ENCODE peak calls at places on chromosomes 11 and 22, in five cellular contexts. One of them, this sample, is unnamed.

GRCh38 chr11:44927174-44927661 is 23.5 kb downstream of the TP53I11 start:
- DNase-seq in fibroblast of mammary gland: peak
- DNase-seq in ACHN: peak
- DNase-seq in H9: peak
- DNase-seq in NCI-H2081: peak
- DNase-seq in this sample: peak

GRCh38 chr11:61065955-61066638 is 36.2 kb upstream of the CD5 start:
- DNase-seq in fibroblast of mammary gland: no peak
- DNase-seq in ACHN: no peak
- DNase-seq in H9: peak
- DNase-seq in NCI-H2081: no peak
- DNase-seq in this sample: no peak

GRCh38 chr11:67284811-67285540 is 4.1 kb upstream of the ANKRD13D start:
- DNase-seq in fibroblast of mammary gland: no peak
- DNase-seq in ACHN: no peak
- DNase-seq in H9: no peak
- DNase-seq in NCI-H2081: no peak
- DNase-seq in this sample: no peak

GRCh38 chr11:128547946-128548654 is 39.3 kb downstream of the ETS1 start:
- DNase-seq in fibroblast of mammary gland: no peak
- DNase-seq in ACHN: no peak
- DNase-seq in H9: no peak
- DNase-seq in NCI-H2081: no peak
- DNase-seq in this sample: no peak

GRCh38 chr11:12179019-12179418 is 68.6 kb downstream of the MICAL2 start:
- DNase-seq in fibroblast of mammary gland: no peak
- DNase-seq in ACHN: peak
- DNase-seq in H9: no peak
- DNase-seq in NCI-H2081: no peak
- DNase-seq in this sample: no peak

GRCh38 chr11:123381817-123382554 is 48.1 kb upstream of the GRAMD1B start:
- DNase-seq in fibroblast of mammary gland: no peak
- DNase-seq in ACHN: no peak
- DNase-seq in H9: no peak
- DNase-seq in NCI-H2081: no peak
- DNase-seq in this sample: no peak

GRCh38 chr11:109794501-109794900 is 298.7 kb upstream of the ZC3H12C start:
- DNase-seq in fibroblast of mammary gland: peak
- DNase-seq in ACHN: no peak
- DNase-seq in H9: no peak
- DNase-seq in NCI-H2081: no peak
- DNase-seq in this sample: no peak

GRCh38 chr22:42357221-42357620 is 75.0 kb downstream of the NFAM1 start:
- DNase-seq in fibroblast of mammary gland: no peak
- DNase-seq in ACHN: no peak
- DNase-seq in H9: no peak
- DNase-seq in NCI-H2081: no peak
- DNase-seq in this sample: no peak

GRCh38 chr22:30561402-30562154 is 12.9 kb downstream of the GAL3ST1 start:
- DNase-seq in fibroblast of mammary gland: no peak
- DNase-seq in ACHN: peak
- DNase-seq in H9: peak
- DNase-seq in NCI-H2081: no peak
- DNase-seq in this sample: no peak

GRCh38 chr11:19025799-19026406 is 34.6 kb downstream of the MRGPRX2 start:
- DNase-seq in fibroblast of mammary gland: peak
- DNase-seq in ACHN: no peak
- DNase-seq in H9: no peak
- DNase-seq in NCI-H2081: no peak
- DNase-seq in this sample: no peak

GRCh38 chr22:21446128-21446826 is 20.9 kb upstream of the TMEM191C start:
- DNase-seq in fibroblast of mammary gland: no peak
- DNase-seq in ACHN: no peak
- DNase-seq in H9: peak
- DNase-seq in NCI-H2081: no peak
- DNase-seq in this sample: no peak

GRCh38 chr11:45665206-45665932 is at the start of gene CHST1:
- DNase-seq in fibroblast of mammary gland: no peak
- DNase-seq in ACHN: peak
- DNase-seq in H9: peak
- DNase-seq in NCI-H2081: no peak
- DNase-seq in this sample: peak

GRCh38 chr11:102144357-102145342 is 34.4 kb downstream of the YAP1 start:
- DNase-seq in fibroblast of mammary gland: peak
- DNase-seq in ACHN: no peak
- DNase-seq in H9: no peak
- DNase-seq in NCI-H2081: no peak
- DNase-seq in this sample: no peak

GRCh38 chr11:1998290-1998689 is 648 bp upstream of the H19 start:
- DNase-seq in fibroblast of mammary gland: no peak
- DNase-seq in ACHN: no peak
- DNase-seq in H9: no peak
- DNase-seq in NCI-H2081: no peak
- DNase-seq in this sample: no peak

GRCh38 chr22:44311104-44311854 is 1.5 kb downstream of the SHISAL1 start:
- DNase-seq in fibroblast of mammary gland: no peak
- DNase-seq in ACHN: no peak
- DNase-seq in H9: no peak
- DNase-seq in NCI-H2081: no peak
- DNase-seq in this sample: no peak

GRCh38 chr11:66670816-66671215 is 6.9 kb downstream of the RBM4B start:
- DNase-seq in fibroblast of mammary gland: no peak
- DNase-seq in ACHN: no peak
- DNase-seq in H9: no peak
- DNase-seq in NCI-H2081: no peak
- DNase-seq in this sample: no peak

GRCh38 chr11:121451178-121451981 is 734 bp upstream of the SORL1 start:
- DNase-seq in fibroblast of mammary gland: no peak
- DNase-seq in ACHN: no peak
- DNase-seq in H9: no peak
- DNase-seq in NCI-H2081: no peak
- DNase-seq in this sample: no peak

GRCh38 chr11:122180435-122180834 is 64.4 kb upstream of the BLID start:
- DNase-seq in fibroblast of mammary gland: peak
- DNase-seq in ACHN: peak
- DNase-seq in H9: no peak
- DNase-seq in NCI-H2081: no peak
- DNase-seq in this sample: no peak

GRCh38 chr11:134578807-134579708 is 167.0 kb upstream of the B3GAT1 start:
- DNase-seq in fibroblast of mammary gland: no peak
- DNase-seq in ACHN: no peak
- DNase-seq in H9: no peak
- DNase-seq in NCI-H2081: no peak
- DNase-seq in this sample: no peak

GRCh38 chr11:88406871-88407270 is 69.3 kb upstream of the CTSC start:
- DNase-seq in fibroblast of mammary gland: no peak
- DNase-seq in ACHN: no peak
- DNase-seq in H9: no peak
- DNase-seq in NCI-H2081: no peak
- DNase-seq in this sample: no peak

GRCh38 chr11:107549253-107549953 is 16.1 kb downstream of the ALKBH8 start:
- DNase-seq in fibroblast of mammary gland: peak
- DNase-seq in ACHN: peak
- DNase-seq in H9: no peak
- DNase-seq in NCI-H2081: peak
- DNase-seq in this sample: peak

GRCh38 chr11:2270322-2271076 is at the start of gene ASCL2:
- DNase-seq in fibroblast of mammary gland: no peak
- DNase-seq in ACHN: no peak
- DNase-seq in H9: peak
- DNase-seq in NCI-H2081: no peak
- DNase-seq in this sample: no peak

GRCh38 chr11:111922803-111923202 is 4.1 kb downstream of the C11orf52 start:
- DNase-seq in fibroblast of mammary gland: peak
- DNase-seq in ACHN: no peak
- DNase-seq in H9: no peak
- DNase-seq in NCI-H2081: no peak
- DNase-seq in this sample: no peak

GRCh38 chr11:117837791-117838190 is 13.2 kb upstream of the FXYD2 start:
- DNase-seq in fibroblast of mammary gland: no peak
- DNase-seq in ACHN: no peak
- DNase-seq in H9: peak
- DNase-seq in NCI-H2081: no peak
- DNase-seq in this sample: no peak

GRCh38 chr22:50292643-50293440 is 14.6 kb downstream of the PLXNB2 start:
- DNase-seq in fibroblast of mammary gland: no peak
- DNase-seq in ACHN: peak
- DNase-seq in H9: no peak
- DNase-seq in NCI-H2081: no peak
- DNase-seq in this sample: no peak

GRCh38 chr11:26753738-26754504 is 32.1 kb upstream of the SLC5A12 start:
- DNase-seq in fibroblast of mammary gland: peak
- DNase-seq in ACHN: peak
- DNase-seq in H9: peak
- DNase-seq in NCI-H2081: peak
- DNase-seq in this sample: no peak

GRCh38 chr11:36313073-36313472 is 17.0 kb downstream of the PRR5L start:
- DNase-seq in fibroblast of mammary gland: no peak
- DNase-seq in ACHN: no peak
- DNase-seq in H9: no peak
- DNase-seq in NCI-H2081: no peak
- DNase-seq in this sample: no peak

GRCh38 chr22:27581688-27582087 is 219.9 kb downstream of the MN1 start:
- DNase-seq in fibroblast of mammary gland: peak
- DNase-seq in ACHN: no peak
- DNase-seq in H9: no peak
- DNase-seq in NCI-H2081: no peak
- DNase-seq in this sample: no peak